ENCODE peak calls at places on chromosome 9, in nine cellular contexts. H, Q, M, S, N, P, Y, R and W are unnamed samples.

GRCh38 chr9:3733039-3733408 is 207.2 kb upstream of the RFX3 start:
- DNase-seq in H (no peak), Q (no peak), M (no peak), S (no peak), N (no peak), P (no peak), Y (no peak), R (no peak), W (no peak)

GRCh38 chr9:136674786-136675349 is 12.2 kb downstream of the EGFL7 start:
- DNase-seq in H (no peak), Q (no peak), M (no peak), S (peak), N (no peak), P (no peak), Y (no peak), R (no peak), W (no peak)

GRCh38 chr9:98184326-98184725 is 8.1 kb downstream of the CORO2A start:
- DNase-seq in H (no peak), Q (no peak), M (no peak), S (no peak), N (no peak), P (no peak), Y (no peak), R (no peak), W (peak)

GRCh38 chr9:116250881-116251280 is 97.3 kb downstream of the PAPPA start:
- DNase-seq in H (no peak), Q (no peak), M (peak), S (no peak), N (no peak), P (no peak), Y (no peak), R (no peak), W (no peak)

GRCh38 chr9:91711755-91712591 is 238.1 kb downstream of the ROR2 start:
- DNase-seq in H (peak), Q (peak), M (no peak), S (no peak), N (no peak), P (no peak), Y (no peak), R (peak), W (no peak)

GRCh38 chr9:3205421-3206095 is 320.2 kb downstream of the RFX3 start:
- DNase-seq in H (no peak), Q (no peak), M (no peak), S (no peak), N (no peak), P (no peak), Y (peak), R (no peak), W (no peak)

GRCh38 chr9:132364068-132364467 is 9.3 kb upstream of the SETX start:
- DNase-seq in H (no peak), Q (no peak), M (no peak), S (no peak), N (no peak), P (no peak), Y (no peak), R (no peak), W (no peak)

GRCh38 chr9:2576631-2577030 is 45.0 kb upstream of the VLDLR start:
- DNase-seq in H (no peak), Q (no peak), M (no peak), S (no peak), N (no peak), P (peak), Y (no peak), R (no peak), W (no peak)

GRCh38 chr9:91844656-91845291 is 105.3 kb downstream of the ROR2 start:
- DNase-seq in H (no peak), Q (no peak), M (no peak), S (no peak), N (no peak), P (no peak), Y (no peak), R (no peak), W (no peak)

GRCh38 chr9:73441890-73442818 is 290.5 kb downstream of the ANXA1 start:
- DNase-seq in H (no peak), Q (no peak), M (no peak), S (no peak), N (no peak), P (no peak), Y (no peak), R (no peak), W (no peak)